ENCODE peak calls at places on chromosome 11, in nine cellular contexts. M is DMS153; F is neural progenitor cell; D is stimulated activated CD4-positive, alpha-beta T cell treated with anti-CD3 and anti-CD28 coated beads, TNF-alpha, amount 100 ng/mL, for 4 hours; G is pancreas; V is IMR-90; R is tibial artery; I is brain microvascular endothelial cell; T is HAP-1. B is an unnamed sample.

GRCh38 chr11:68373810-68374501 is 61.6 kb downstream of the LRP5 start:
- DNase-seq in M (no peak), F (peak), D (no peak), G (no peak), V (peak), R (peak), I (no peak), T (no peak), B (peak)

GRCh38 chr11:17014774-17015638 is 792 bp upstream of the PLEKHA7 start:
- DNase-seq in M (no peak), F (peak), D (no peak), G (no peak), V (no peak), R (no peak), I (peak), T (peak), B (peak)

GRCh38 chr11:63909621-63910506 is 7.1 kb downstream of the RCOR2 start:
- DNase-seq in M (no peak), F (peak), D (no peak), G (no peak), V (no peak), R (no peak), I (no peak), T (no peak), B (no peak)

GRCh38 chr11:116231540-116231939 is 541.2 kb downstream of the BUD13 start:
- DNase-seq in M (no peak), F (no peak), D (no peak), G (no peak), V (no peak), R (no peak), I (no peak), T (no peak), B (no peak)

GRCh38 chr11:34344410-34345011 is 13.3 kb downstream of the ABTB2 start:
- DNase-seq in M (no peak), F (no peak), D (no peak), G (no peak), V (no peak), R (no peak), I (no peak), T (no peak), B (no peak)

GRCh38 chr11:20474176-20474950 is 86.8 kb downstream of the PRMT3 start:
- DNase-seq in M (no peak), F (peak), D (no peak), G (no peak), V (no peak), R (no peak), I (no peak), T (peak), B (no peak)

GRCh38 chr11:75562836-75563484 is 907 bp downstream of the SERPINH1 start:
- DNase-seq in M (no peak), F (peak), D (no peak), G (no peak), V (peak), R (no peak), I (peak), T (peak), B (no peak)

GRCh38 chr11:104366321-104366734 is 202.4 kb upstream of the PDGFD start:
- DNase-seq in M (no peak), F (no peak), D (no peak), G (no peak), V (no peak), R (no peak), I (no peak), T (no peak), B (no peak)

GRCh38 chr11:859394-860131 is 16.9 kb downstream of the TSPAN4 start:
- DNase-seq in M (peak), F (no peak), D (no peak), G (no peak), V (peak), R (no peak), I (peak), T (peak), B (no peak)

GRCh38 chr11:63698976-63699733 is 17.9 kb downstream of the RTN3 start:
- DNase-seq in M (no peak), F (peak), D (no peak), G (no peak), V (no peak), R (no peak), I (no peak), T (peak), B (no peak)

GRCh38 chr11:2583605-2583958 is 116.2 kb downstream of the KCNQ1OT1 start:
- DNase-seq in M (no peak), F (no peak), D (no peak), G (no peak), V (no peak), R (peak), I (no peak), T (peak), B (no peak)

GRCh38 chr11:96293583-96293982 is 49.4 kb downstream of the MAML2 start:
- DNase-seq in M (no peak), F (no peak), D (no peak), G (no peak), V (no peak), R (no peak), I (peak), T (no peak), B (no peak)

GRCh38 chr11:3854977-3855807 is at the start of gene STIM1:
- DNase-seq in M (peak), F (peak), D (peak), G (peak), V (peak), R (peak), I (peak), T (peak), B (peak)

GRCh38 chr11:7204778-7205177 is 46.9 kb upstream of the SYT9 start:
- DNase-seq in M (no peak), F (no peak), D (no peak), G (no peak), V (no peak), R (no peak), I (peak), T (no peak), B (no peak)

GRCh38 chr11:44047298-44047697 is 483 bp upstream of the ACCSL start:
- DNase-seq in M (no peak), F (no peak), D (no peak), G (no peak), V (no peak), R (no peak), I (no peak), T (no peak), B (no peak)

B was measured in HuH-7.5.